ENCODE peak calls at places on chromosomes 11 and 22, in four cellular contexts. X, D, T and G are unnamed samples.

GRCh38 chr11:15590131-15590530 is 475.4 kb downstream of the INSC start:
- DNase-seq in D (no peak), X (no peak), T (no peak), G (no peak)

GRCh38 chr11:47986742-47987141 is 6.4 kb downstream of the PTPRJ start:
- DNase-seq in D (no peak), X (no peak), T (no peak), G (no peak)

GRCh38 chr11:17719028-17719939 is at the start of gene MYOD1:
- DNase-seq in X (peak; percentile 43), D (no peak), T (no peak), G (no peak)

GRCh38 chr11:71946144-71946571 is 17.3 kb downstream of the RNF121 start:
- DNase-seq in X (peak; percentile 77), T (no peak), D (no peak), G (no peak)

GRCh38 chr22:50524664-50525103 is 714 bp downstream of the SCO2 start:
- DNase-seq in D (no peak), T (no peak), X (no peak), G (no peak)

GRCh38 chr11:124329787-124330478 is 9.9 kb upstream of the OR8D2 start:
- DNase-seq in X (no peak), D (no peak), T (no peak), G (no peak)

GRCh38 chr11:504053-504993 is 2.7 kb downstream of the RNH1 start:
- DNase-seq in D (peak; percentile 55), T (peak; percentile 63), X (no peak), G (no peak)

GRCh38 chr11:94219771-94220170 is 84.6 kb upstream of the IZUMO1R start:
- DNase-seq in T (no peak), D (no peak), X (no peak), G (no peak)

GRCh38 chr11:46808804-46809431 is 37.2 kb downstream of the CKAP5 start:
- DNase-seq in T (no peak), X (peak; percentile 69), D (no peak), G (no peak)

GRCh38 chr11:25293166-25293565 is 796.3 kb downstream of the LUZP2 start:
- DNase-seq in D (no peak), X (no peak), T (no peak), G (no peak)

GRCh38 chr11:115707180-115707905 is 203.1 kb upstream of the CADM1 start:
- DNase-seq in D (no peak), T (no peak), X (no peak), G (no peak)

GRCh38 chr11:66072518-66072917 is 2.4 kb downstream of the PACS1 start:
- DNase-seq in T (no peak), D (no peak), X (no peak), G (no peak)

GRCh38 chr11:66075273-66075672 is 5.2 kb downstream of the PACS1 start:
- DNase-seq in T (no peak), D (no peak), X (no peak), G (no peak)

GRCh38 chr11:66080055-66080817 is 10.2 kb downstream of the PACS1 start:
- DNase-seq in X (peak; percentile 68), D (peak; percentile 67), T (no peak), G (no peak)

GRCh38 chr11:66073669-66074068 is 3.6 kb downstream of the PACS1 start:
- DNase-seq in D (no peak), T (no peak), X (no peak), G (no peak)

DNA sequence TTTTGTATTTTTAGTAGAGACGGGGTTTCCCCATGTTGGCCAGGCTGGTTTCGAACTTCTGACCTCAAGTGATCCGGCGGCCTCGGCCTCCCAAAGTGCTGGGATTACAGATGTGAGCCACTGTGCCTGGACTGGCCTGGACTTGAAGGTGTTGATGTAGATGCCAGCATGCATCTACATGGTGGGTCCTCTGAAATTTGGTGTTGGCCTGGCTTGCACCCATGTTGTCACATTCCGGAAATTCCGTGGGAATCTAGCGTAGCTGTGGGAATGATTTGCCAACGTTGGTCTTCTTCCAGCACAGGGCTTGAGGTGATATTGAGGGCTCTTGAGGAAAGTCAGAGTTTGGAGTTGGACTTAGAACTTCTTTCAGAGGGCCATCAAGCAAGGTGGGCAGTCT is 6.5 kb downstream of the PACS1 start:
- DNase-seq in X (no peak), T (peak; percentile 32), D (no peak), G (no peak)
- TF ChIP-seq POLR2A in X (no peak), T (no peak), D (no peak), G (no peak)

DNA sequence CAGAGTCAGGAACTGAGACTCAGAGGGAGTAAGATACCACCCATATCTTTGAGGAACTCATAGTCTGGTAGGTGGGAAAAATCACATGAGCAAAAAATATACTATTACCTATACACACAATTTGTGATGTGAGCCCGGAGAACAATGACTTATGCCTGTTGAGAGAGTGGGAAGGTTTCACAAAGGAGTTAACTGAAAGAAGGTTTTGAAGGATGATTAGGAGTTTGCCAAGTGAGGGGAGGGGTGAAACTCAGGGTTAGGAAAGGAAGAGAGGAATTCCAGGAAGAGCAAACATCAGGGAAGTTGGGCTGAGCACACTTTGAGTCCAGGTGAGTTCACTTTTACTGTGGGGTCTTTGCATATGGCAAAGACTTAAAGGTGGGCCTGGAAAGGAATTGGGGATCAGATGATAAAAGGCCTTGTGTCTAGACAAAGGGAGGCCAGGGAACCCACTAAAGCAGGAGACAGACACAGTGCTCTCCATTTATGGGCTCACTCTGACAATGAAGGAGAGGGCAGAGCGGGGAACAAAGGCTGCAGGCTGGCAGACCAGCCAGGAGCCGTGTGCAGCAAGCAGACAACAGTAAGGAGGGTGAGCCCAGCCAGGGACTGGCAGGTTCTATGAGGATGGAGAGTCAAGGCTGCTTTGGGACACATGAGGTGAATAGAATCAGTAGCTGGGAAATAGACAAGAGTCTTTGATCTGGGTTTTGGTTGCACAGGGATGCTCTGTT is 33.1 kb downstream of the TSPAN18 start:
- DNase-seq in D (no peak), T (no peak), X (no peak), G (no peak)
- H3K4me1 ChIP-seq in D (no peaks in the 10 kb centered on the region), T (no peaks in the 10 kb centered on the region), X (peaks cover 24% of the 10 kb centered on the region), G (no peaks in the 10 kb centered on the region)

DNA sequence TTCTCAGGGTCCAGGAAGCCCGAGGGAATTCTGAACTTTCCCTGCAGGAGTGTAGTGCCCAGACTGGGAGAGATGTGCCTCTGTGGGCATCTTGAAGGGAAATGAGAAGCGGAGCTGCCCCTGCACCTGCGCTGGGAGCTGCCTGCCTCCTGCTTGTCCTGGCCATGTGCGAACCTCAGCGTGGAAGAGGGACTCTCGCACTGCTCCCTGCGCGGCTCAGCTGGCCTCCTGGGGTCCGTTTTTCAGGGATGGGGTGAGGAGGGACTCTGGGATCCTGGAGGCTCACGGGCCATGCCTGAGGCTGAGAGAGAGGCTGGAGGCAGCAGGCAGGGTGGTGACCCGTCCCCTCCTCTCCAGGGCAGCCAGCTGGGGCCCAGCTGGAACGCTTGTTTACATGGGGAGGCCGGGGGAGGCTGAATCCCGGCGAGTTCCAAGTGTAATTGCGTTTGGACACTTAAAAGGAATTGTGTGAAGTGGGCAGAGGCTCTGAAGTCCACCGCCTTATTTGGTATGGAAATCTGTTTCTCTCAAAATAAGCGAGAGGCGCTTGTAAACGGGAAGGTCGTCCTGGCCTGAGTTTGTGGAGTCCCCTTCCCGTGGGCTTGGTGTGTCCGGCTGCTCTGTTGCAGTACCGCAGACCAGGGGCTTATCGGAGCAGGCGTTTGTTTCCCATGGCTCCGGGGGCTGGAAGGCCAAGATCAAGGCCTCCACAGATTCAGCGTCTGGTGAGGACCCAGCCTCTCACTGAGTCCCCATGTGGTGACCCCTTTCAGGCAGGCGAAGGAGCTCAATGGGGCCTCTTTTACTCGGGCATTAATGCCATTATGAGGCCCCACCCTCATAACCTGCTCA is 1.3 kb upstream of the MRGPRF start:
- DNase-seq in D (no peak), T (no peak), X (no peak), G (no peak)
- H3K4me3 ChIP-seq in D (peak overlapping the region; percentile 37), T (no peak overlapping the region), X (no peak overlapping the region), G (no peak overlapping the region)

GRCh38 chr11:119092880-119093665 is 8.4 kb downstream of the HMBS start:
- DNase-seq in X (no peak), D (peak; percentile 67), T (peak; percentile 47), G (no peak)
- TF ChIP-seq POLR2A in X (no peak), D (no peak), T (no peak), G (no peak)

GRCh38 chr22:35553341-35553740 is 12.7 kb downstream of the RASD2 start:
- DNase-seq in D (no peak), T (no peak), X (no peak), G (no peak)
- H3K4me1 ChIP-seq in D (no peaks in the 10 kb centered on the region), T (peaks cover 16% of the 10 kb centered on the region), X (no peaks in the 10 kb centered on the region), G (peaks cover 22% of the 10 kb centered on the region)

DNA sequence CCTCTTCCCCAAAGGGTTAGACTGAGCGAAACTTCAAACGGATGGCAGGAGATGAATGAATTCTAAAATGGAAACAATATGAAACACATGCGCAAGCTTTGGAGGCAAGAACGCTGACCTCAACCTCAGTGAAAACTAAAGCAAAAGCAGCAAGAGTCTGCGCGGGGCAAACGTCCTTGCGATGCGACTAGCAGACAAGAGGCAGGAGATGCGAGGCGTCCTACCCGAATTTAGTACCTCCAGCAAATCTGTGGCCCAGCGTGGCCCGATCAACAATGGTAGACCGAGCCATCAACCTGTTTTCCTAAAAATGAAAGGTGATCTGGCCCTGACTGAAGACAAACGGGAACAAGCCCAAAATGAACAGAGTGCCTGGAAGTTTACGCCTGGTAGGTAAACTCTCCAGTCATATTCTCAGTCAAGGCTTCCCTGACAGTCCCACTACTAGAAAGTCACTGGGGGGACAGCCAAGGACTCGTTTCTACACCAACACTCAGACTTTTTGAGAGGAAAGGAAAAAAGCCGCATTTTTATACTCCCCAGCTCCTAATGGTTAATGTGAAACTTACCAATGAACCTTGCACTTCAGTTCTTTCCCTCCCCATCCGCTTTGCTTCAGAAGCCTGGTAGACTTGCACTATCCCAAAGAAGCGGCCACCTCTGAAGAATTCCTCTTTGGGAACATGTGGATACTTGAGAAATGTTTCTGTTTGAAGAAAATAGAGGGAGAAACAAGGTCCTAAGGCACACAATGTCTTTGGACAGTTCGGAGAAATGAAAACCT is 11.5 kb downstream of the MMP3 start:
- DNase-seq in X (no peak), T (no peak), D (no peak), G (no peak)
- H3K4me3 ChIP-seq in X (no peak overlapping the region), T (no peak overlapping the region), D (no peak overlapping the region), G (no peak overlapping the region)

DNA sequence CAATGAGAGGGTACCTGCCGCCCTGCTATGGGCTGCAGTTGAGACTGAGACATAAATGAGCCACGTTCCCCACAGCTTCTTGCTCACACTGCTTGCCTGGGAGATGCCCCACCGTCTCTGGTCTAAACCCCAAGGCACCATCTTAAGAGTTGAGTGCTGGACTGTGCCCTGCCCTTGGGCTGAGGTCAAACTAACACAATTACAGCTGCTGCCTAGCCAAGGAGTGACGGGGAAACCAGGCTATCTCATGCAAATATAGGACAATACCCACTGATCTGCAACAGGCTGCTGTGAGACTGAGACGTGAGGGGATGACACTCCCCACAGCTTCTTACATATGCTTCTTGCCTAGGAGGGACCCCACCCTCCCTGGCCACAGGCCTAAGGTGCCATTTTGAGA is 7.8 kb upstream of the MS4A8 start:
- DNase-seq in D (no peak), X (no peak), T (no peak), G (no peak)
- TF ChIP-seq POLR2A in D (no peak), X (no peak), T (no peak), G (no peak)